ENCODE peak calls at places on chromosomes 7 and 10, in nine cellular contexts. G is Panc1, K is breast epithelium, U is transverse colon, J is endothelial cell of umbilical vein, I is HL-60, R is upper lobe of left lung, B is sigmoid colon, L is suprapubic skin. E is an unnamed sample.
A peak's percentile ranks its signal among the peaks of the same experiment; 100 is the strongest.

GRCh38 chr7:151238924-151239836 is 6.9 kb downstream of the CHPF2 start:
- DNase-seq in G (no peak), K (no peak), U (no peak), J (no peak), I (no peak), R (no peak), B (peak; percentile 58), L (no peak), E (no peak)

GRCh38 chr10:11810313-11810766 is 12.8 kb upstream of the PROSER2 start:
- DNase-seq in G (no peak), K (no peak), U (no peak), J (peak; percentile 15), I (no peak), R (no peak), B (no peak), L (no peak), E (no peak)

GRCh38 chr10:117339569-117339968 is 35.7 kb downstream of the PDZD8 start:
- DNase-seq in G (no peak), K (no peak), U (no peak), J (no peak), I (no peak), R (no peak), B (no peak), L (no peak), E (no peak)

GRCh38 chr7:94908204-94909022 is 1.0 kb downstream of the PPP1R9A start:
- DNase-seq in G (no peak), K (peak; percentile 30), U (peak; percentile 29), J (peak; percentile 32), I (no peak), R (peak; percentile 69), B (peak; percentile 72), L (no peak), E (no peak)

GRCh38 chr7:26782501-26782900 is 81.9 kb downstream of the SKAP2 start:
- DNase-seq in G (no peak), K (no peak), U (no peak), J (no peak), I (no peak), R (no peak), B (no peak), L (no peak), E (no peak)

GRCh38 chr10:59098387-59098786 is 78.1 kb upstream of the PHYHIPL start:
- DNase-seq in G (no peak), K (no peak), U (peak; percentile 11), J (no peak), I (no peak), R (no peak), B (peak; percentile 65), L (no peak), E (peak; percentile 73)

GRCh38 chr7:102992820-102993531 is 80.2 kb downstream of the LRRC17 start:
- DNase-seq in G (peak; percentile 64), K (no peak), U (no peak), J (peak; percentile 100), I (no peak), R (no peak), B (no peak), L (no peak), E (no peak)

GRCh38 chr7:129993275-129993674 is 40.5 kb upstream of the UBE2H start:
- DNase-seq in G (no peak), K (peak; percentile 23), U (no peak), J (no peak), I (no peak), R (no peak), B (no peak), L (no peak), E (no peak)

GRCh38 chr10:45470098-45471012 is 96.3 kb downstream of the ALOX5 start:
- DNase-seq in G (no peak), K (no peak), U (peak; percentile 34), J (peak; percentile 95), I (no peak), R (no peak), B (no peak), L (no peak), E (no peak)

GRCh38 chr7:50652400-50653115 is 87.4 kb upstream of the DDC start:
- DNase-seq in G (no peak), K (no peak), U (no peak), J (no peak), I (no peak), R (no peak), B (no peak), L (no peak), E (no peak)

GRCh38 chr7:106774213-106774767 is 90.8 kb upstream of the PIK3CG start:
- DNase-seq in G (no peak), K (no peak), U (no peak), J (no peak), I (no peak), R (no peak), B (no peak), L (no peak), E (no peak)

GRCh38 chr7:70383947-70384475 is 747.9 kb upstream of the GALNT17 start:
- DNase-seq in G (no peak), K (no peak), U (no peak), J (no peak), I (no peak), R (no peak), B (no peak), L (no peak), E (no peak)
- H3K27ac ChIP-seq in G (no peak overlapping the region), K (no peak overlapping the region), U (no peak overlapping the region), J (no peak overlapping the region), I (no peak overlapping the region), R (no peak overlapping the region), B (no peak overlapping the region), L (no peak overlapping the region), E (no peak overlapping the region)

GRCh38 chr7:131436384-131436783 is 108.7 kb downstream of the MKLN1 start:
- DNase-seq in G (no peak), K (no peak), U (no peak), J (peak; percentile 6), I (no peak), R (no peak), B (no peak), L (no peak), E (no peak)

GRCh38 chr7:131431289-131431688 is 103.6 kb downstream of the MKLN1 start:
- DNase-seq in G (no peak), K (peak; percentile 43), U (peak; percentile 10), J (no peak), I (no peak), R (no peak), B (no peak), L (no peak), E (no peak)

GRCh38 chr7:131425992-131426391 is 98.3 kb downstream of the MKLN1 start:
- DNase-seq in G (no peak), K (no peak), U (no peak), J (no peak), I (no peak), R (no peak), B (no peak), L (no peak), E (no peak)

DNA sequence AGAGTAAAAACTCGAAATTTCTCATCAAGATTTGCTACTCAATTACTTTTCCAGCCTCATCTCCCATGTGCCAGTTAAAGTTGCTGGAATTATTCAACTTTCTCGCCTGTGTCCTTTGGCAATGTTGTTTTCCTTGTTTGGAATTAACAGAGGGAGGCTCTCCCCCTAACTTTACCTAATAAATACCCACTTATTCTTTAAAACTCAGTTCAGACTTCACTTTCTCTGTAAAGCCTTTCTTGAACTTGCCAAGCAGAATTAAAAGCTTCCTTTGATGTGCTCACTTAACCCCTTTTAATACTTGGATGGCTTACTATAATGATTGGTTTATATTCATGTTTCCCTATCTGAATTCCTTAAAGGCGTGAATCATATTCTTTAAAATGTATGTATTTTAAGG is 104.1 kb downstream of the MKLN1 start:
- DNase-seq in G (no peak), K (no peak), U (no peak), J (no peak), I (no peak), R (no peak), B (no peak), L (no peak), E (no peak)
- TF ChIP-seq POLR2AphosphoS5 in G (no peak), K (no peak), U (no peak), J (no peak), I (no peak), R (no peak), B (no peak), L (no peak), E (no peak)

GRCh38 chr10:96570512-96570911 is 16.3 kb downstream of the TM9SF3 start:
- DNase-seq in G (no peak), K (no peak), U (no peak), J (no peak), I (no peak), R (no peak), B (no peak), L (no peak), E (no peak)

GRCh38 chr10:96560489-96560888 is 26.3 kb downstream of the TM9SF3 start:
- DNase-seq in G (no peak), K (no peak), U (no peak), J (no peak), I (no peak), R (no peak), B (no peak), L (no peak), E (no peak)

GRCh38 chr10:96560970-96561887 is 25.6 kb downstream of the TM9SF3 start:
- DNase-seq in G (no peak), K (no peak), U (no peak), J (no peak), I (no peak), R (no peak), B (no peak), L (no peak), E (no peak)

GRCh38 chr10:96568402-96568801 is 18.4 kb downstream of the TM9SF3 start:
- DNase-seq in G (no peak), K (no peak), U (no peak), J (no peak), I (no peak), R (no peak), B (no peak), L (no peak), E (no peak)

GRCh38 chr10:96565774-96566173 is 21.0 kb downstream of the TM9SF3 start:
- DNase-seq in G (no peak), K (no peak), U (no peak), J (peak; percentile 65), I (no peak), R (no peak), B (no peak), L (no peak), E (no peak)
- H3K4me3 ChIP-seq in G (no peak overlapping the region), K (no peak overlapping the region), U (no peak overlapping the region), J (no peak overlapping the region), I (no peak overlapping the region), R (no peak overlapping the region), B (no peak overlapping the region), L (no peak overlapping the region), E (no peak overlapping the region)

DNA sequence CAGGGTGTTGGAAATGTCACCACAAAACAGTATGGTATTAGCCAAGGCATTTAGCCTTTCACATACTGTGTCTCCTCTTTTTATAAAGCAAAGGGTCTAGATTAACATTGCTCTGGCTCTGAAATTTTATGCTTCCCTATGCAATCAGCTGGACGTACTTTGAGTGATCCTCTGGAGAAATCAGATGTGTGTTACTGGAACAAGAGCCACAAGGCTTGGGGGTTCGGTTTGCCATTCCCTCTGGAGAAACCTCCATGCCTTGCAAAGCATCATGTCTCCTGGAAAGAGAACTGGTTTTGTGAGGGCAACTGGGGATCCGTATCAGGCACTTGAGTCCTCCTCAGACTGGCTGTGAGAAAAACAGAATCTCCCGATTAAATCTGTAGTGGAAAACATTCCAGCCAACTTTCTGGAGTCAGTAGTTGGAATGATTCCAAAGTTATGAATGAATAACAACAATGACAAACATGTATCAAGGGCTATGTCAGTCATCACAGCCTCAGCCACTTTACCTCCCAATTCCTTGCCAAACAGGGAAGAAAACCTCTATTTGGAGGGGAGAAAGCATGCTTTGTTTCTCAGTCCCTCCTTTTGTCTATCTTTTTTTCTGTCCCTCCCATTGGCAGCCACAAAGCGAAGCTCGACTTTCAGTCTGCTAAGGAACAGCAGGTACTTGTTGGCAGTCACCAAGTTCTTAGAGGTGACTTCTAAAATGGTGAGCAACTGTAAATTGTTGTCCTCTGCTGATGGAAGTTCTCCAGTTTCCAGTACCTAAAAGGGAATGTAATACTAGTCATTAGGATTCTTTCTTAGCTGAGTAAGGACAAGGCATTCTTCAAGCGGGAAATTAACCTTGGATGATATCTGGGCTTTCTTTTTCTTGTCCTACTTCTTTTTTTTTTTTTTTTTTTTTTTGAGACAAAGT is 864.8 kb upstream of the AUTS2 start:
- DNase-seq in G (no peak), K (no peak), U (no peak), J (no peak), I (no peak), R (no peak), B (no peak), L (no peak), E (no peak)
- H3K27ac ChIP-seq in G (no peak overlapping the region), K (no peak overlapping the region), U (no peak overlapping the region), J (no peak overlapping the region), I (no peak overlapping the region), R (no peak overlapping the region), B (peak overlapping the region; percentile 72), L (no peak overlapping the region), E (no peak overlapping the region)